ENCODE peak calls at places on chromosomes 13 and 19, in eight cellular contexts. X, G, N, D, H, U, Q and Y are unnamed samples.

GRCh38 chr19:23957660-23958281 is 43.1 kb downstream of the ZNF726 start:
- DNase-seq in U (no peak), G (no peak), X (no peak), D (no peak), N (no peak), H (no peak), Q (peak), Y (no peak)

GRCh38 chr19:30911491-30911890 is 437.7 kb downstream of the TSHZ3 start:
- DNase-seq in Q (no peak), G (no peak), U (no peak), N (no peak), X (no peak), D (no peak), H (no peak), Y (no peak)

GRCh38 chr19:28605501-28606268 is 607.3 kb downstream of the UQCRFS1 start:
- DNase-seq in N (no peak), X (no peak), H (no peak), G (no peak), U (no peak), Q (no peak), D (no peak), Y (no peak)

GRCh38 chr13:40077396-40078027 is 422.1 kb downstream of the COG6 start:
- DNase-seq in U (no peak), X (no peak), Q (no peak), G (no peak), N (no peak), D (no peak), H (no peak), Y (no peak)

GRCh38 chr13:83377486-83377885 is 504.8 kb downstream of the SLITRK1 start:
- DNase-seq in H (no peak), G (no peak), U (no peak), N (no peak), D (peak), Q (no peak), X (no peak), Y (no peak)

GRCh38 chr19:42051166-42052115 is 18.6 kb downstream of the GRIK5 start:
- DNase-seq in G (no peak), D (no peak), N (peak), U (no peak), Q (peak), X (no peak), H (no peak), Y (peak)

GRCh38 chr13:102729560-102730275 is 34.9 kb upstream of the METTL21C start:
- DNase-seq in H (no peak), D (peak), U (no peak), N (no peak), Q (no peak), G (peak), X (peak), Y (no peak)

GRCh38 chr19:3402631-3403443 is 36.5 kb downstream of the NFIC start:
- DNase-seq in X (no peak), Q (no peak), G (no peak), H (no peak), N (no peak), U (no peak), D (no peak), Y (no peak)

GRCh38 chr19:50909240-50910070 is 1.7 kb downstream of the KLK4 start:
- DNase-seq in X (peak), N (peak), U (no peak), Q (peak), D (peak), G (peak), H (peak), Y (peak)